ENCODE peak calls at places on chromosomes 7 and 10, in five cellular contexts. Z is substantia nigra; C is stimulated activated naive B cell treated with anti-CD40 and anti-IgM and Interleukin-4, amounts not matched to agents 10 μg/mL and 1 μg/mL and 100 μg/mL, for 72 hours; Y is astrocyte of the spinal cord; K is HTR-8/SVneo. M is an unnamed sample.

GRCh38 chr7:18756378-18757050 is 261.0 kb downstream of the HDAC9 start:
- DNase-seq in Z (no peak), C (no peak), Y (no peak), K (no peak), M (no peak)

GRCh38 chr10:79105164-79105739 is 36.5 kb downstream of the ZMIZ1 start:
- DNase-seq in Z (no peak), C (no peak), Y (no peak), K (no peak), M (no peak)

GRCh38 chr7:86407291-86407690 is 236.4 kb upstream of the GRM3 start:
- DNase-seq in Z (no peak), C (no peak), Y (peak), K (no peak), M (no peak)

GRCh38 chr10:71429929-71430328 is 33.2 kb downstream of the CDH23 start:
- DNase-seq in Z (no peak), C (no peak), Y (no peak), K (no peak), M (no peak)

GRCh38 chr7:114943953-114944741 is 22.3 kb downstream of the MDFIC start:
- DNase-seq in Z (no peak), C (no peak), Y (no peak), K (no peak), M (no peak)

GRCh38 chr7:142602756-142603155 is 146.5 kb upstream of the PRSS1 start:
- DNase-seq in Z (no peak), C (peak), Y (peak), K (no peak), M (no peak)

GRCh38 chr7:32506266-32507054 is 11.2 kb downstream of the AVL9 start:
- DNase-seq in Z (no peak), C (no peak), Y (peak), K (peak), M (no peak)

GRCh38 chr10:95395947-95396449 is 105.2 kb upstream of the PDLIM1 start:
- DNase-seq in Z (peak), C (no peak), Y (no peak), K (no peak), M (no peak)

GRCh38 chr7:16926283-16926682 is 44.5 kb upstream of the AGR3 start:
- DNase-seq in Z (peak), C (no peak), Y (peak), K (peak), M (no peak)

GRCh38 chr7:98864726-98865420 is 4.9 kb downstream of the TMEM130 start:
- DNase-seq in Z (no peak), C (no peak), Y (no peak), K (no peak), M (no peak)

GRCh38 chr10:69479737-69480412 is 28.6 kb downstream of the TSPAN15 start:
- DNase-seq in Z (no peak), C (no peak), Y (no peak), K (no peak), M (no peak)

M was measured in effector CD8-positive, alpha-beta T cell.